ENCODE peak calls at places on chromosomes 12 and 14, in four cellular contexts. W is IMR-90, V is GM12878, B is endothelial cell of umbilical vein. U is an unnamed sample.

GRCh38 chr12:44942714-44943113 is 66.6 kb upstream of the NELL2 start:
- DNase-seq in W (no peak), V (no peak), B (no peak), U (no peak)

GRCh38 chr12:52280319-52280795 is 5.9 kb downstream of the KRT86 start:
- DNase-seq in W (peak), V (no peak), B (peak), U (no peak)

GRCh38 chr12:10395390-10395998 is 5.7 kb upstream of the KLRK1 start:
- DNase-seq in W (peak), V (peak), B (no peak), U (no peak)

GRCh38 chr12:3732901-3733300 is 20.0 kb downstream of the CRACR2A start:
- DNase-seq in W (no peak), V (no peak), B (no peak), U (no peak)

GRCh38 chr14:51865953-51866747 is 5.7 kb downstream of the GNG2 start:
- DNase-seq in W (no peak), V (no peak), B (no peak), U (no peak)

GRCh38 chr14:59406454-59407245 is 58.5 kb downstream of the GPR135 start:
- DNase-seq in W (peak), V (no peak), B (peak), U (no peak)

GRCh38 chr12:51009038-51009437 is 17.1 kb downstream of the SLC11A2 start:
- DNase-seq in W (no peak), V (no peak), B (no peak), U (no peak)

GRCh38 chr12:102958830-102959176 is 1.3 kb downstream of the ASCL1 start:
- DNase-seq in W (no peak), V (no peak), B (no peak), U (no peak)

GRCh38 chr14:75340921-75341320 is 62.3 kb downstream of the FOS start:
- DNase-seq in W (no peak), V (no peak), B (peak), U (no peak)

GRCh38 chr14:51867753-51868152 is 7.3 kb downstream of the GNG2 start:
- DNase-seq in W (peak), V (no peak), B (no peak), U (no peak)

GRCh38 chr12:90978117-90978770 is 23.3 kb upstream of the CCER1 start:
- DNase-seq in W (peak), V (peak), B (peak), U (peak)

GRCh38 chr14:100524933-100525243 is 62.3 kb downstream of the BEGAIN start:
- DNase-seq in W (peak), V (no peak), B (no peak), U (peak)

GRCh38 chr14:54211562-54212308 is 185.1 kb upstream of the CDKN3 start:
- DNase-seq in W (peak), V (no peak), B (peak), U (no peak)

GRCh38 chr14:54377501-54377900 is 19.3 kb upstream of the CDKN3 start:
- DNase-seq in W (no peak), V (no peak), B (no peak), U (no peak)

GRCh38 chr12:110349521-110350151 is 53.9 kb downstream of the ANAPC7 start:
- DNase-seq in W (no peak), V (no peak), B (no peak), U (no peak)

GRCh38 chr12:16110596-16110995 is 166.9 kb downstream of the SLC15A5 start:
- DNase-seq in W (no peak), V (no peak), B (no peak), U (no peak)

GRCh38 chr12:16118586-16118985 is 158.9 kb downstream of the SLC15A5 start:
- DNase-seq in W (no peak), V (no peak), B (no peak), U (no peak)

GRCh38 chr12:16112151-16112550 is 165.3 kb downstream of the SLC15A5 start:
- DNase-seq in W (no peak), V (no peak), B (no peak), U (no peak)

DNA sequence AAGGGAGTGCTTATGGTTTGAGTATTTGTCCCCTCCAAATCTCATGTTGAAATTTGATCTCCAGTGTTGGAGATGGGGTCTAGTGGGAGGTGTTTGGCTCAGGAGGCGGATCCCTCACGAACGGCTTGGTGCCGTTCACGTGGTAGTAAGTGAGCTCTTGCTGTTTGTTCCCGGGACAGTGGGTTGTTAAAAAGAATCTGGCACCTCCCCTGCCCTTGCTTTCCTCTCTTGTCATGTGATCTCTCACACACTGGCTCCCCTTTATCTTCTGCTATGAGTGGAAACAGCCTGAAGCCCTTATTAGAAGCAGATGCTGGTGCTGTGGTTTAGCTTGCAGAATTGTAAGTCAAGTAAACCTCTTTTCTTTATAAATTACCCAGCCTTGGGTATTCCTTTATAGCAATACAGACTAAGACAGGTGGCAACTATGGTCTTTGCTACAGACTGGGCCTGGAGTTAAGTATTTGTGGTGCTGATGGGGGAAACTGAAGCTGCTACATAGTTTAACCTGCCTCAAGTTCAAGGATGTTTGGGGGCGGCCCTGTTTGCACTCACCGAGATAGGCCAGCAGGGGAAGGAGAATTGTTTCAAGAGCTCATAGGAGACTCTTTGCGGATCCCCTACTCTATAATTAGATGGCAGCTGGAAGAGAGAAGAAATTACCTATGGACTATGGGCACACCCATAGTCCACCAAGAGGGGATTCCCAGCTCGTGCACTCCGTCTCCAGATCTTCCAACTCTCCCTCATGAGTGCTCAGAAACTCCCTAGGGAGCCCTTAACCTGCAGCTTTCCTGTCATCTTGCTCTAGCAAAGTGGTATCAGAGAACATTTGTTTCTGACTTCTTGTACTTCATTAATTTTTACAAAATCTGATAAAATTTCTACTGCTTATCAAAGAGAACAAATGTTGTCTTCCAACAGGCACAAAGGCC is 164.6 kb downstream of the SLC15A5 start:
- DNase-seq in W (no peak), V (no peak), B (no peak), U (no peak)
- TF ChIP-seq FOS in W (no peak), V (no peak), B (no peak), U (no peak)

GRCh38 chr12:12499909-12500604 is 62.6 kb downstream of the DUSP16 start:
- DNase-seq in W (no peak), V (no peak), B (no peak), U (no peak)
- TF ChIP-seq FOS in W (no peak), V (no peak), B (no peak), U (no peak)

DNA sequence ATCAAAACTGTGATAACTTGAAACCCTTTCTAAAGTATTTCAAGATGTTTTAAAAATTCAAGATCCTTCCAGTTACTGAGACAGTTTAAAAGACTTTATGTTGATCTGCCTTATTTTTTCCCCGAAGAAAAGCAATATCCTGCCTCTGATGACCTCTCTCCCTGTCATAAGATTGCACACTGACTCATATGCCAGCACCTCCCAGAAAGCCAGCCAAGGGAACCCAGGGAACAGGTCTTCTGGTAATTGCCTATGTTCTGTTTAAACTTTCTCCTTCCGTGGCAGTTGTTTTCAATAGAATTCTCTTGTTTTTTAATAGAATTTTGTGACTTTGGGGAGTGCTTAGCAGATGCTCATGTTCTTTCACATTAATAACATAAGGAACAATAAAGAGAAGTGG is 300.2 kb upstream of the PRKD1 start:
- DNase-seq in W (peak), V (no peak), B (peak), U (no peak)
- TF ChIP-seq FOS in W (peak), V (no peak), B (peak), U (no peak)

GRCh38 chr14:102770147-102770909 is 6.9 kb upstream of the TRAF3 start:
- DNase-seq in W (no peak), V (no peak), B (no peak), U (peak)

GRCh38 chr14:102774391-102775153 is 2.7 kb upstream of the TRAF3 start:
- DNase-seq in W (peak), V (peak), B (peak), U (peak)

GRCh38 chr14:102770910-102771543 is 6.2 kb upstream of the TRAF3 start:
- DNase-seq in W (no peak), V (no peak), B (no peak), U (no peak)

GRCh38 chr14:102775855-102776760 is 1.1 kb upstream of the TRAF3 start:
- DNase-seq in W (peak), V (no peak), B (peak), U (peak)

DNA sequence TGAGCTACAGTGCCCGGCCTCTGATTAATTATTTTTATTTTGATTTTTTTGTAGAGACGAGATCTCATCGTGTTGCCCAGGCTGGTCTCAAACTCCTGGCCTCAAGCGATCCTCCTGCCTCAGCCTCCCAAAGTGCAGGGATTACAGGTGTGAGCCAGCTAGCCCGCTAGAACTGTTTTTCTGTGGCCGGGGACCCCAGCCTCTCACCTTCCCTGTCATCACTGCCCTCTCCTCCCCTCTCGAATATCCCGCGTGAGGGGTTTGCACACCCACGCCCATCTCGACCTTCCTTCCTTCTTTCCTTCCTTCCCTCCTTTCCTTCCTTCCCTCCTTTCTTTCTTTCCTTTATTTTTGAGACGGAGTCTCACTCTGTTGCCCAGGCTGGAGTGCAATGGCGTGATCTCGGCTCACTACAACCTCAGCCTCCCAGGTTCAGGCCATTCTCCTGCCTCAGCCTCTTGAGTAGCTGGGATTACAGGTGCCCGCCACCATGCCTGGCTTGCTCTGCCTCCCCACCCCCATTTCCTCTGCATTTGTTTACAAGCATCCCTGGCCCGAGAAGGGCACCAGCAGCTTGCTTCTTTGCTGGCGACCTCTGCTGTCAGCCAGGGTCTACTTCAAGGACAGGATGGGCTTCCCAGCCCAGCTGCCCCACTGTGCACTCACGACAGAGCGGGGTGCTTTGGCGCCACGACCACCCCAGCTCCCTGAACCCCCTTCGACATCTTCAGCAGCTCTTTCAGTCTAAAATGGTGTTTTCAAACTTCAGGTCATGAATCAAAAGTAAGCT is 4.3 kb upstream of the TRAF3 start:
- DNase-seq in W (no peak), V (no peak), B (no peak), U (no peak)
- TF ChIP-seq FOS in W (no peak), V (no peak), B (no peak), U (no peak)

DNA sequence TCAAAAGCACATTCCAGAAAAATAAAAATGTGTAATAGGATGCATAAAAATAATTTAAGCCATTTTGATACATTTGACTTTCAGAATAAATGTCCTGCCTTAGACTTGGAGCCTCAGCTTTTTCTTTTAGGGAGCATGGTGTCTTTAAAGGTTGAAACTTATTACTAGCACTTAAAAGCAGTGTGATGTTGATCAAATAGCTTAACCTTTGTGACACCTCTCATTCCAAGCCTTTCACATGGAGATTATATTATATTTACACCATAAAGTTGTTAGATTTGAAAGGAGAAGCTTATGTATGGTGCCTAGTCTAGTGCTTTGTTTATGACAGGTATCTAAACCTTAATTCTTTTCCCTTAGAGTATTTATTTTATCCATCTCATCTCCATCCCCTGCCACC is 61.9 kb downstream of the KTN1 start:
- DNase-seq in W (no peak), V (no peak), B (no peak), U (no peak)
- TF ChIP-seq FOS in W (no peak), V (no peak), B (no peak), U (no peak)

U was measured in K562.